ENCODE peak calls at places on chromosome 5, in five cellular contexts. N is activated CD8-positive, alpha-beta memory T cell treated with anti-CD3 and anti-CD28 coated beads, Interleukin-2, amount 50 U/mL, for 4 hours; W is activated naive CD8-positive, alpha-beta T cell treated with anti-CD3 and anti-CD28 coated beads, Interleukin-2, amount 50 U/mL, for 24 hours; A is T1000; G is uterus. O is an unnamed sample.

GRCh38 chr5:172143875-172144274 is 44.1 kb downstream of the STK10 start:
- DNase-seq in N (no peak), W (no peak), A (no peak), G (no peak), O (no peak)

GRCh38 chr5:133120156-133120750 is 68.4 kb downstream of the HSPA4 start:
- DNase-seq in N (no peak), W (no peak), A (no peak), G (no peak), O (no peak)

GRCh38 chr5:11709021-11709420 is 195.2 kb downstream of the CTNND2 start:
- DNase-seq in N (no peak), W (no peak), A (no peak), G (no peak), O (no peak)

GRCh38 chr5:176660860-176661641 is 13.8 kb downstream of the TSPAN17 start:
- DNase-seq in N (peak; percentile 84), W (peak; percentile 85), A (peak; percentile 59), G (peak; percentile 69), O (peak; percentile 87)

GRCh38 chr5:73515232-73515631 is 17.0 kb downstream of the BTF3 start:
- DNase-seq in N (no peak), W (no peak), A (no peak), G (no peak), O (no peak)

GRCh38 chr5:115033861-115034260 is 135.8 kb downstream of the TRIM36 start:
- DNase-seq in N (no peak), W (no peak), A (no peak), G (no peak), O (no peak)

GRCh38 chr5:25006734-25007133 is 362.0 kb upstream of the CDH10 start:
- DNase-seq in N (no peak), W (no peak), A (no peak), G (no peak), O (no peak)

GRCh38 chr5:151094054-151094858 is 13.4 kb upstream of the TNIP1 start:
- DNase-seq in N (peak; percentile 52), W (peak; percentile 80), A (no peak), G (no peak), O (no peak)

GRCh38 chr5:127595484-127596368 is 53.2 kb upstream of the CTXN3 start:
- DNase-seq in N (no peak), W (no peak), A (no peak), G (no peak), O (no peak)

GRCh38 chr5:126464959-126465358 is 41.8 kb downstream of the GRAMD2B start:
- DNase-seq in N (no peak), W (no peak), A (no peak), G (no peak), O (no peak)

GRCh38 chr5:176559683-176560082 is 10.5 kb downstream of the CDHR2 start:
- DNase-seq in N (no peak), W (no peak), A (no peak), G (no peak), O (no peak)

GRCh38 chr5:151614565-151614964 is 23.4 kb upstream of the FAT2 start:
- DNase-seq in N (no peak), W (no peak), A (no peak), G (no peak), O (no peak)

GRCh38 chr5:16935271-16936149 is 578 bp downstream of the MYO10 start:
- DNase-seq in N (peak; percentile 13), W (peak; percentile 12), A (peak; percentile 55), G (no peak), O (peak; percentile 76)

GRCh38 chr5:96868603-96869371 is 7.5 kb upstream of the ERAP2 start:
- DNase-seq in N (no peak), W (no peak), A (no peak), G (no peak), O (no peak)

GRCh38 chr5:74667396-74667795 is 17.6 kb upstream of the HEXB start:
- DNase-seq in N (no peak), W (no peak), A (no peak), G (no peak), O (no peak)

GRCh38 chr5:140361901-140362300 is 1.9 kb downstream of the SLC4A9 start:
- DNase-seq in N (no peak), W (no peak), A (no peak), G (no peak), O (no peak)

GRCh38 chr5:68007446-68007845 is 208.1 kb upstream of the PIK3R1 start:
- DNase-seq in N (no peak), W (no peak), A (no peak), G (peak; percentile 74), O (no peak)

GRCh38 chr5:143182901-143183820 is 220.3 kb downstream of the NR3C1 start:
- DNase-seq in N (peak; percentile 20), W (peak; percentile 60), A (no peak), G (no peak), O (no peak)

GRCh38 chr5:15009420-15009819 is 137.8 kb upstream of the ANKH start:
- DNase-seq in N (no peak), W (no peak), A (no peak), G (no peak), O (no peak)

GRCh38 chr5:150057996-150058395 is 28.4 kb downstream of the CSF1R start:
- DNase-seq in N (no peak), W (no peak), A (no peak), G (no peak), O (no peak)

GRCh38 chr5:131379723-131380122 is 115.9 kb downstream of the CDC42SE2 start:
- DNase-seq in N (peak; percentile 65), W (peak; percentile 57), A (no peak), G (no peak), O (no peak)

GRCh38 chr5:36177715-36178556 is 26.0 kb downstream of the SKP2 start:
- DNase-seq in N (no peak), W (no peak), A (no peak), G (no peak), O (no peak)

GRCh38 chr5:55096186-55096585 is 6.3 kb upstream of the GZMA start:
- DNase-seq in N (no peak), W (no peak), A (no peak), G (no peak), O (no peak)

GRCh38 chr5:61816585-61817450 is 484.8 kb downstream of the ZSWIM6 start:
- DNase-seq in N (no peak), W (no peak), A (no peak), G (no peak), O (no peak)

GRCh38 chr5:143239877-143240518 is 163.5 kb downstream of the NR3C1 start:
- DNase-seq in N (no peak), W (no peak), A (no peak), G (no peak), O (no peak)

GRCh38 chr5:131619102-131619501 is 15.9 kb downstream of the RAPGEF6 start:
- DNase-seq in N (no peak), W (no peak), A (no peak), G (no peak), O (no peak)

GRCh38 chr5:34848230-34848629 is 9.3 kb downstream of the TTC23L start:
- DNase-seq in N (no peak), W (no peak), A (no peak), G (no peak), O (no peak)

GRCh38 chr5:6359534-6359933 is 18.8 kb downstream of the MED10 start:
- DNase-seq in N (no peak), W (no peak), A (no peak), G (no peak), O (no peak)

GRCh38 chr5:95723632-95724369 is 7.3 kb upstream of the RHOBTB3 start:
- DNase-seq in N (no peak), W (no peak), A (no peak), G (peak; percentile 23), O (no peak)

GRCh38 chr5:174535691-174536090 is 188.7 kb upstream of the MSX2 start:
- DNase-seq in N (no peak), W (no peak), A (no peak), G (no peak), O (no peak)

GRCh38 chr5:115961413-115962238 is 649 bp upstream of the LVRN start:
- DNase-seq in N (no peak), W (no peak), A (no peak), G (no peak), O (no peak)

GRCh38 chr5:78648359-78649219 is at the start of gene LHFPL2:
- DNase-seq in N (peak; percentile 25), W (peak; percentile 34), A (peak; percentile 34), G (peak; percentile 80), O (peak; percentile 89)

GRCh38 chr5:81779935-81780266 is 29.0 kb upstream of the SSBP2 start:
- DNase-seq in N (no peak), W (no peak), A (no peak), G (no peak), O (no peak)